ENCODE peak calls at places on chromosomes 1 and 21, in four cellular contexts. C is K562, M is Panc1, P is A549. B is an unnamed sample.

GRCh38 chr1:189424746-189425331 is 1052.8 kb downstream of the BRINP3 start:
- DNase-seq in C (no peak), M (no peak), P (no peak), B (no peak)

GRCh38 chr1:15543589-15544568 is 17.2 kb downstream of the DNAJC16 start:
- DNase-seq in C (peak), M (no peak), P (no peak), B (no peak)

GRCh38 chr1:169590932-169591331 is 4.7 kb upstream of the F5 start:
- DNase-seq in C (peak), M (no peak), P (no peak), B (no peak)

GRCh38 chr1:171221665-171222591 is 26.4 kb upstream of the FMO1 start:
- DNase-seq in C (no peak), M (no peak), P (no peak), B (no peak)

GRCh38 chr1:21324368-21325137 is 34.3 kb upstream of the ECE1 start:
- DNase-seq in C (peak), M (no peak), P (peak), B (peak)

GRCh38 chr1:172172267-172172880 is 248.1 kb upstream of the C1orf105 start:
- DNase-seq in C (no peak), M (no peak), P (no peak), B (no peak)

GRCh38 chr1:201766117-201766863 is 62.7 kb upstream of the IPO9 start:
- DNase-seq in C (no peak), M (no peak), P (no peak), B (no peak)

GRCh38 chr1:23168462-23169218 is at the start of gene LUZP1:
- DNase-seq in C (peak), M (no peak), P (peak), B (peak)

GRCh38 chr1:170765712-170766330 is 101.9 kb downstream of the PRRX1 start:
- DNase-seq in C (no peak), M (no peak), P (peak), B (no peak)

GRCh38 chr1:19512545-19512944 is 27.2 kb upstream of the CAPZB start:
- DNase-seq in C (no peak), M (no peak), P (no peak), B (no peak)

GRCh38 chr1:67336783-67337182 is 29.1 kb downstream of the IL12RB2 start:
- DNase-seq in C (no peak), M (no peak), P (no peak), B (no peak)

GRCh38 chr1:167095368-167095767 is 1.5 kb downstream of the STYXL2 start:
- DNase-seq in C (no peak), M (no peak), P (no peak), B (no peak)

GRCh38 chr1:108000620-108001105 is 35.7 kb upstream of the VAV3 start:
- DNase-seq in C (no peak), M (no peak), P (peak), B (no peak)

GRCh38 chr1:109790735-109791494 is 27.2 kb upstream of the EPS8L3 start:
- DNase-seq in C (peak), M (no peak), P (peak), B (peak)

GRCh38 chr1:15417365-15417934 is 7.8 kb downstream of the EFHD2 start:
- DNase-seq in C (peak), M (no peak), P (peak), B (peak)

GRCh38 chr1:54284781-54285563 is 85.0 kb downstream of the MRPL37 start:
- DNase-seq in C (no peak), M (no peak), P (no peak), B (no peak)

GRCh38 chr21:41730399-41730798 is 36.5 kb downstream of the RIPK4 start:
- DNase-seq in C (no peak), M (no peak), P (no peak), B (no peak)

GRCh38 chr1:93033029-93033428 is 46.1 kb upstream of the MTF2 start:
- DNase-seq in C (peak), M (no peak), P (no peak), B (peak)

GRCh38 chr1:21573475-21573874 is 64.3 kb downstream of the ALPL start:
- DNase-seq in C (no peak), M (no peak), P (no peak), B (no peak)

GRCh38 chr1:93471911-93472310 is 24.0 kb downstream of the FNBP1L start:
- DNase-seq in C (no peak), M (no peak), P (no peak), B (no peak)

GRCh38 chr1:240258910-240259309 is 167.2 kb downstream of the FMN2 start:
- DNase-seq in C (no peak), M (no peak), P (no peak), B (no peak)

GRCh38 chr1:68128157-68128556 is 77.7 kb upstream of the DIRAS3 start:
- DNase-seq in C (no peak), M (no peak), P (no peak), B (no peak)

GRCh38 chr1:24392982-24393645 is 20.5 kb downstream of the STPG1 start:
- DNase-seq in C (no peak), M (no peak), P (no peak), B (no peak)

GRCh38 chr1:175129182-175129581 is 61.5 kb downstream of the TNN start:
- DNase-seq in C (no peak), M (no peak), P (no peak), B (no peak)

GRCh38 chr1:29849038-29849750 is 612.9 kb downstream of the PTPRU start:
- DNase-seq in C (peak), M (peak), P (peak), B (peak)

GRCh38 chr1:200626853-200627534 is 6.4 kb upstream of the KIF14 start:
- DNase-seq in C (no peak), M (no peak), P (no peak), B (no peak)

GRCh38 chr1:76006234-76006633 is 68.3 kb upstream of the ST6GALNAC3 start:
- DNase-seq in C (no peak), M (no peak), P (peak), B (no peak)

GRCh38 chr1:91744973-91745648 is 140.8 kb downstream of the TGFBR3 start:
- DNase-seq in C (no peak), M (no peak), P (no peak), B (no peak)

GRCh38 chr1:6864166-6864565 is 78.9 kb downstream of the CAMTA1 start:
- DNase-seq in C (no peak), M (no peak), P (no peak), B (no peak)

DNA sequence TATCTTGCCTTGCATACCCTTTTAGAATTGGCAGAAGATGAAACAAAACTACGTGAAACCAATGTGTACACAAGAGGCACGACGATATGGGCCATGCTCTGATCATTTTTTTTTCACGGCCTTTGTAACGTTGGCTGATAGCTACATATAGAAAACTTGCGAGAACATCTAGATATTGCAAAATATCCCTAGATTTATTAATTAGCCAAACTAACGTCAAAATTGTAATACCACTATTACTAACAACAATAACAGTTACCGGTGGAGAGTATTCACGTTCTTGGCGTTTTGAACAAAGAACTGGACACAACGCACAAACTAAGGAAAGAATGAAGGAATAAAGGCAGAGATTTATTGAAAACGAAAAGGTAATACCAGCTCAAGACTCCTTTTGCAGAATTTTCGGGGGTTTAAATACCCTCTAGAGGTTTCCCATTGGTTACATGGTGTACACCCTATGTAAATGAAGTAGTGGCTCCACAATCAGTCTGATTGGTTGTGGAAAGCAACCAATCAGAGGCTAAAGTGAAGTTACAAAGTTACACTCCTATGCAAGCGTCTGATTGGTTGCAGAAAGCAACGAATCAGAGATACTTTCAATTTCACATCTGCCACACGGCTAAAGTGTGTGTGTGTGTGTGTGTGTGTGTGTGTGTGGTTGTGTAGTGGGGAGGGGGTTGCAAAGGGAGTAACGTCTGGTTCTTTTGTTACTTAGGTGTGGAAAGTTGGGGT is 945 bp upstream of the GTF2B start:
- DNase-seq in C (no peak), M (peak), P (peak), B (no peak)
- TF ChIP-seq REST in C (no peak), M (no peak), P (no peak), B (no peak)

DNA sequence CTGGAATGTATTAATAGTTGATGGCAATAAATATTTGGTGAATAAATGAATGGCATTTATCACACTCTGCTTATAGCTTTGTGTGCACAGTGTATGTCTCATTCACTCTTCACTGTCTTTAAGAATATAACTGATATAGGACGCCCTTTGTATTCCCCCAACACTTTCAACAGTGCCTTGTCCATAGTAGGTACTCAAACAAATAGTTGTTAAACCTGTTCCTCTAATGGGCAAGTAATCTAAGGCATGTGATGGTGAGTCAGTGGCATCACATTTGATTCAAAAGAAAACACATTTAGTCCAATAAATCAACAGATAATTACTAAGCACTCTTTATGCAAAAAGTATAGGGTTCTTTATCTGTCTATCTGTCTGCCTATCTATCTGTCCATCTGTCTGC is 11.2 kb upstream of the RXRG start:
- DNase-seq in C (no peak), M (no peak), P (no peak), B (no peak)
- TF ChIP-seq REST in C (no peak), M (no peak), P (no peak), B (no peak)

GRCh38 chr1:210235363-210236053 is 2.9 kb downstream of the SERTAD4 start:
- DNase-seq in C (no peak), M (no peak), P (no peak), B (no peak)

GRCh38 chr1:210237981-210238380 is 5.4 kb downstream of the SERTAD4 start:
- DNase-seq in C (no peak), M (no peak), P (no peak), B (no peak)

GRCh38 chr1:210237514-210237913 is 4.9 kb downstream of the SERTAD4 start:
- DNase-seq in C (no peak), M (no peak), P (no peak), B (no peak)

GRCh38 chr1:210236386-210236839 is 3.8 kb downstream of the SERTAD4 start:
- DNase-seq in C (no peak), M (no peak), P (no peak), B (no peak)

DNA sequence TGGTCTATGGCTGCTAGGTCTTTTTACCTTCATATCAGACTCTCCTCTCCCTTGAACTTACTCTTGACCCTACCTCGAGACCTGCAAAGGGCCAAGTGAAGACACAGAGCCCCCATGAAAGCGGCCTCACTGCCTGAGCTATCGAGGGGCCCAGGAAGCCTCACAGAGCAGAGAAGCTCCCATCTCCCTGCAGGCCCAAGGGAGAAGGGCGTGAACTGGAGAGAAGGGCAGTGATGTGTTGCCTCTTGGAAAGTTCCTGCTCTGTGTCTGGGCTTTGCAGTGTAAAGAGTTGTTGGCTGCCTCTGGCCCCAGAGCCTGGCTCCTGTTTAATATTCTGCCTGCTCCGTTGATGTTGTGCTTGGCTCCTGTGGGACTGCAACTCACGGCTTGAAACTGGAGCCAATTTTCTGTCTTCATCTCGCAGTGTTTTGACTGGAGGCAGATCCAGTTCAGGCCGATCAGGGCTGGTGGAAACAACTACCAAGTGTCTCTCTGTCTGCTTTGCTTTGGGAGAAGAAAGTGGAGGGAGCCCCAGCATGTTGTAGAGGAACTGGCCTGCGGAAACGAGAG is 4.3 kb downstream of the SERTAD4 start:
- DNase-seq in C (no peak), M (no peak), P (no peak), B (no peak)
- TF ChIP-seq REST in C (no peak), M (no peak), P (no peak), B (no peak)

GRCh38 chr1:47435506-47436303 is 2.1 kb upstream of the FOXD2 start:
- DNase-seq in C (no peak), M (no peak), P (no peak), B (no peak)
- TF ChIP-seq REST in C (no peak), M (peak), P (no peak), B (peak)

DNA sequence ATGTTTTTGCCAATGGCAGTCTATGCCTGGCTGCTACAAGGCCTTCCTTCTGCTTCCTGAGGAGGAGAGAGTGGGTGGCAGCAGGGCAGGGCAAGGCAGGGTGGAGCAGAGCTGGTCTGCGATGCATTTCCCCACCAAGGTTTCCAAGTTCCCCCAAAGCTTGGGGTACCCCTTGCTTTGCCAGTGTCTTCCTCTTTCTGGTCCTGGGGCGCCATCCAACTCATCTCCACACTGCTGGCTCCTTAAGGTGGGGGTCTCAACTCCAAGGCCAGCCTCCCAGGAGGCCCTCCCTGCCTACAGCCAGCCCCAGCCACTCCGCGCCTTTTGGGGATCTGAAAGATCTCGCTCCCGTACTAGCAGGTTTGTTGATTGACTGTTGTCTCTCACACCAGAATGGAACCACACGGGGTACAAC is 3.9 kb upstream of the SKI start:
- DNase-seq in C (no peak), M (no peak), P (no peak), B (no peak)
- TF ChIP-seq REST in C (no peak), M (no peak), P (no peak), B (no peak)